ENCODE peak calls at places on chromosomes 16 and 17, in five cellular contexts. One of them, this sample, is unnamed.

GRCh38 chr17:64781013-64781392 is 118.9 kb upstream of the SMURF2 start:
- DNase-seq in A172: no peak
- DNase-seq in NCI-H82: no peak
- DNase-seq in GM10248: no peak
- DNase-seq in Caki2: no peak
- DNase-seq in this sample: no peak

GRCh38 chr17:57422574-57423164 is 166.3 kb downstream of the MSI2 start:
- DNase-seq in NCI-H82: no peak
- DNase-seq in GM10248: peak; percentile 60
- DNase-seq in A172: peak; percentile 96
- DNase-seq in Caki2: peak; percentile 84
- DNase-seq in this sample: no peak

GRCh38 chr16:80459331-80459777 is 81.4 kb upstream of the DYNLRB2 start:
- DNase-seq in Caki2: no peak
- DNase-seq in A172: peak; percentile 8
- DNase-seq in GM10248: no peak
- DNase-seq in NCI-H82: no peak
- DNase-seq in this sample: no peak

GRCh38 chr16:19094542-19095365 is 19.0 kb upstream of the ITPRIPL2 start:
- DNase-seq in A172: no peak
- DNase-seq in GM10248: no peak
- DNase-seq in Caki2: peak; percentile 78
- DNase-seq in NCI-H82: peak; percentile 13
- DNase-seq in this sample: no peak

GRCh38 chr17:41683441-41684007 is 5.2 kb upstream of the EIF1 start:
- DNase-seq in Caki2: no peak
- DNase-seq in GM10248: no peak
- DNase-seq in NCI-H82: no peak
- DNase-seq in A172: no peak
- DNase-seq in this sample: no peak

GRCh38 chr17:76240461-76241204 is at the start of gene RNF157:
- DNase-seq in GM10248: peak; percentile 81
- DNase-seq in Caki2: peak; percentile 74
- DNase-seq in NCI-H82: peak; percentile 79
- DNase-seq in A172: peak; percentile 25
- DNase-seq in this sample: peak; percentile 68

GRCh38 chr16:87707097-87707496 is 58.7 kb downstream of the KLHDC4 start:
- DNase-seq in NCI-H82: peak; percentile 15
- DNase-seq in A172: no peak
- DNase-seq in Caki2: no peak
- DNase-seq in GM10248: no peak
- DNase-seq in this sample: no peak

GRCh38 chr16:62066747-62067146 is 30.5 kb upstream of the CDH8 start:
- DNase-seq in Caki2: no peak
- DNase-seq in A172: no peak
- DNase-seq in GM10248: no peak
- DNase-seq in NCI-H82: no peak
- DNase-seq in this sample: no peak

GRCh38 chr17:4583796-4584124 is 569 bp upstream of the SMTNL2 start:
- DNase-seq in Caki2: no peak
- DNase-seq in A172: no peak
- DNase-seq in GM10248: no peak
- DNase-seq in NCI-H82: peak; percentile 86
- DNase-seq in this sample: peak; percentile 11

GRCh38 chr16:46883353-46883689 is 841 bp upstream of the GPT2 start:
- DNase-seq in NCI-H82: no peak
- DNase-seq in Caki2: no peak
- DNase-seq in GM10248: no peak
- DNase-seq in A172: no peak
- DNase-seq in this sample: no peak

GRCh38 chr16:66471264-66471663 is 44.2 kb downstream of the BEAN1 start:
- DNase-seq in GM10248: no peak
- DNase-seq in A172: no peak
- DNase-seq in Caki2: no peak
- DNase-seq in NCI-H82: no peak
- DNase-seq in this sample: no peak

GRCh38 chr16:59385953-59386352 is 651.8 kb upstream of the GOT2 start:
- DNase-seq in A172: peak; percentile 84
- DNase-seq in GM10248: no peak
- DNase-seq in Caki2: peak; percentile 1
- DNase-seq in NCI-H82: no peak
- DNase-seq in this sample: no peak

GRCh38 chr16:5709889-5710288 is 612.3 kb upstream of the EEF2KMT start:
- DNase-seq in NCI-H82: no peak
- DNase-seq in GM10248: no peak
- DNase-seq in Caki2: peak; percentile 10
- DNase-seq in A172: no peak
- DNase-seq in this sample: no peak

GRCh38 chr17:70699408-70699807 is 530.1 kb downstream of the KCNJ2 start:
- DNase-seq in NCI-H82: no peak
- DNase-seq in Caki2: no peak
- DNase-seq in A172: no peak
- DNase-seq in GM10248: no peak
- DNase-seq in this sample: no peak

GRCh38 chr16:1680361-1680760 is 2.3 kb downstream of the JPT2 start:
- DNase-seq in NCI-H82: no peak
- DNase-seq in GM10248: no peak
- DNase-seq in Caki2: no peak
- DNase-seq in A172: no peak
- DNase-seq in this sample: no peak

GRCh38 chr17:42554250-42555121 is 1.8 kb downstream of the HSD17B1 start:
- DNase-seq in NCI-H82: peak; percentile 92
- DNase-seq in GM10248: peak; percentile 90
- DNase-seq in A172: peak; percentile 68
- DNase-seq in Caki2: peak; percentile 77
- DNase-seq in this sample: peak; percentile 86

GRCh38 chr17:57751348-57751970 is 6.4 kb upstream of the CCDC182 start:
- DNase-seq in Caki2: no peak
- DNase-seq in NCI-H82: no peak
- DNase-seq in GM10248: no peak
- DNase-seq in A172: no peak
- DNase-seq in this sample: no peak

GRCh38 chr16:85608887-85609286 is 4.2 kb upstream of the GSE1 start:
- DNase-seq in NCI-H82: no peak
- DNase-seq in Caki2: no peak
- DNase-seq in A172: no peak
- DNase-seq in GM10248: no peak
- DNase-seq in this sample: no peak

GRCh38 chr16:69105501-69106361 is at the start of gene HAS3:
- DNase-seq in GM10248: peak; percentile 65
- DNase-seq in A172: peak; percentile 51
- DNase-seq in NCI-H82: peak; percentile 63
- DNase-seq in Caki2: peak; percentile 79
- DNase-seq in this sample: no peak

This sample was measured in CD8-positive, alpha-beta memory T cell.